ENCODE peak calls at places on chromosomes 2 and 18, in five cellular contexts. One of them, this sample, is unnamed.

GRCh38 chr2:3692375-3692774 is 11.0 kb upstream of the DCDC2C start:
- DNase-seq in stimulated activated CD8-positive, alpha-beta memory T cell treated with anti-CD3 and anti-CD28 coated beads, Interleukin-7, amount 100 ng/mL, for 24 hours: no peak
- DNase-seq in AG09319: no peak
- DNase-seq in EL: no peak
- DNase-seq in brain microvascular endothelial cell: peak
- DNase-seq in this sample: no peak

GRCh38 chr2:50953021-50953420 is 78.9 kb downstream of the NRXN1 start:
- DNase-seq in EL: no peak
- DNase-seq in AG09319: no peak
- DNase-seq in brain microvascular endothelial cell: no peak
- DNase-seq in stimulated activated CD8-positive, alpha-beta memory T cell treated with anti-CD3 and anti-CD28 coated beads, Interleukin-7, amount 100 ng/mL, for 24 hours: no peak
- DNase-seq in this sample: no peak

GRCh38 chr18:13455960-13456471 is 237.5 kb downstream of the LDLRAD4 start:
- DNase-seq in EL: no peak
- DNase-seq in brain microvascular endothelial cell: no peak
- DNase-seq in AG09319: no peak
- DNase-seq in stimulated activated CD8-positive, alpha-beta memory T cell treated with anti-CD3 and anti-CD28 coated beads, Interleukin-7, amount 100 ng/mL, for 24 hours: no peak
- DNase-seq in this sample: no peak

GRCh38 chr18:59056706-59057492 is 82.8 kb upstream of the SEC11C start:
- DNase-seq in brain microvascular endothelial cell: peak
- DNase-seq in AG09319: peak
- DNase-seq in stimulated activated CD8-positive, alpha-beta memory T cell treated with anti-CD3 and anti-CD28 coated beads, Interleukin-7, amount 100 ng/mL, for 24 hours: no peak
- DNase-seq in EL: peak
- DNase-seq in this sample: peak

GRCh38 chr2:46481541-46482193 is 2.3 kb downstream of the TMEM247 start:
- DNase-seq in brain microvascular endothelial cell: peak
- DNase-seq in AG09319: no peak
- DNase-seq in stimulated activated CD8-positive, alpha-beta memory T cell treated with anti-CD3 and anti-CD28 coated beads, Interleukin-7, amount 100 ng/mL, for 24 hours: no peak
- DNase-seq in EL: peak
- DNase-seq in this sample: no peak

GRCh38 chr2:145484443-145485086 is 964.6 kb upstream of the ZEB2 start:
- DNase-seq in EL: peak
- DNase-seq in AG09319: peak
- DNase-seq in stimulated activated CD8-positive, alpha-beta memory T cell treated with anti-CD3 and anti-CD28 coated beads, Interleukin-7, amount 100 ng/mL, for 24 hours: no peak
- DNase-seq in brain microvascular endothelial cell: peak
- DNase-seq in this sample: no peak

GRCh38 chr2:121173112-121173511 is 111.9 kb downstream of the TFCP2L1 start:
- DNase-seq in EL: no peak
- DNase-seq in AG09319: no peak
- DNase-seq in stimulated activated CD8-positive, alpha-beta memory T cell treated with anti-CD3 and anti-CD28 coated beads, Interleukin-7, amount 100 ng/mL, for 24 hours: no peak
- DNase-seq in brain microvascular endothelial cell: no peak
- DNase-seq in this sample: no peak

GRCh38 chr2:20988906-20989305 is 55.0 kb downstream of the APOB start:
- DNase-seq in EL: no peak
- DNase-seq in stimulated activated CD8-positive, alpha-beta memory T cell treated with anti-CD3 and anti-CD28 coated beads, Interleukin-7, amount 100 ng/mL, for 24 hours: no peak
- DNase-seq in AG09319: no peak
- DNase-seq in brain microvascular endothelial cell: no peak
- DNase-seq in this sample: no peak

GRCh38 chr2:126729896-126730295 is 73.9 kb downstream of the GYPC start:
- DNase-seq in stimulated activated CD8-positive, alpha-beta memory T cell treated with anti-CD3 and anti-CD28 coated beads, Interleukin-7, amount 100 ng/mL, for 24 hours: no peak
- DNase-seq in EL: no peak
- DNase-seq in brain microvascular endothelial cell: no peak
- DNase-seq in AG09319: no peak
- DNase-seq in this sample: no peak

This sample was measured in Right ventricle myocardium superior.